ENCODE peak calls at places on chromosomes 2 and 18, in seven cellular contexts. G is NAMALWA; C is activated effector memory CD4-positive, alpha-beta T cell treated with anti-CD3 and anti-CD28 coated beads, Interleukin-2, amount 50 U/mL, for 16 hours; D is SHP77 treated with DMSO at 0.1 percent for 48 hours; Z is transverse colon; T is AG09319; N is HT1080. X is an unnamed sample.

GRCh38 chr2:145380436-145381017 is 860.6 kb upstream of the ZEB2 start:
- DNase-seq in G (no peak), C (no peak), D (no peak), Z (no peak), T (peak), N (peak), X (no peak)

GRCh38 chr2:233091595-233092375 is 31.6 kb downstream of the INPP5D start:
- DNase-seq in G (no peak), C (peak), D (no peak), Z (no peak), T (no peak), N (no peak), X (no peak)

GRCh38 chr2:46091004-46091403 is 206.2 kb upstream of the EPAS1 start:
- DNase-seq in G (no peak), C (no peak), D (no peak), Z (no peak), T (no peak), N (no peak), X (no peak)

GRCh38 chr2:34899079-34899478 is 1300.0 kb upstream of the FAM98A start:
- DNase-seq in G (no peak), C (no peak), D (no peak), Z (no peak), T (no peak), N (no peak), X (no peak)

GRCh38 chr18:29185801-29186200 is 1008.9 kb upstream of the CDH2 start:
- DNase-seq in G (no peak), C (no peak), D (no peak), Z (no peak), T (no peak), N (no peak), X (no peak)

GRCh38 chr18:49617846-49618245 is 56.0 kb downstream of the LIPG start:
- DNase-seq in G (no peak), C (no peak), D (no peak), Z (no peak), T (no peak), N (no peak), X (no peak)

GRCh38 chr2:200756618-200757321 is 54.9 kb upstream of the BZW1 start:
- DNase-seq in G (no peak), C (no peak), D (no peak), Z (peak), T (no peak), N (peak), X (no peak)

GRCh38 chr18:30432349-30432748 is 610.2 kb downstream of the DSC3 start:
- DNase-seq in G (no peak), C (no peak), D (no peak), Z (no peak), T (no peak), N (no peak), X (no peak)

GRCh38 chr2:233828546-233829192 is 25.7 kb downstream of the HJURP start:
- DNase-seq in G (no peak), C (peak), D (no peak), Z (no peak), T (no peak), N (no peak), X (no peak)

GRCh38 chr18:3283253-3283863 is 21.4 kb downstream of the MYL12B start:
- DNase-seq in G (no peak), C (no peak), D (no peak), Z (no peak), T (no peak), N (no peak), X (no peak)

GRCh38 chr2:137992039-137992646 is 27.9 kb downstream of the HNMT start:
- DNase-seq in G (no peak), C (no peak), D (no peak), Z (no peak), T (no peak), N (no peak), X (no peak)

GRCh38 chr2:19195681-19196080 is 162.7 kb downstream of the OSR1 start:
- DNase-seq in G (no peak), C (no peak), D (no peak), Z (no peak), T (no peak), N (peak), X (no peak)

GRCh38 chr2:110638976-110639695 is 38.7 kb downstream of the BUB1 start:
- DNase-seq in G (no peak), C (no peak), D (no peak), Z (no peak), T (no peak), N (no peak), X (no peak)

GRCh38 chr2:212484563-212485080 is 54.0 kb downstream of the ERBB4 start:
- DNase-seq in G (no peak), C (no peak), D (no peak), Z (no peak), T (no peak), N (peak), X (no peak)

GRCh38 chr2:238965371-238966273 is 117.7 kb downstream of the TWIST2 start:
- DNase-seq in G (no peak), C (no peak), D (no peak), Z (no peak), T (no peak), N (no peak), X (no peak)

GRCh38 chr2:122999258-122999657 is 1025.8 kb upstream of the CNTNAP5 start:
- DNase-seq in G (no peak), C (no peak), D (no peak), Z (no peak), T (no peak), N (no peak), X (no peak)

GRCh38 chr2:109110185-109110584 is 18.8 kb upstream of the SH3RF3 start:
- DNase-seq in G (no peak), C (no peak), D (no peak), Z (no peak), T (no peak), N (no peak), X (no peak)

GRCh38 chr2:65431417-65432226 is 777 bp downstream of the SPRED2 start:
- DNase-seq in G (peak), C (peak), D (no peak), Z (peak), T (no peak), N (peak), X (peak)